ENCODE peak calls at places on chromosomes 16 and 17, in seven cellular contexts. One of them, this sample, is unnamed.

GRCh38 chr17:39461911-39462641 is 790 bp downstream of the CDK12 start:
- DNase-seq in A549: no peak
- DNase-seq in NB4: peak; percentile 37
- DNase-seq in WTC11: peak; percentile 9
- DNase-seq in H1: no peak
- DNase-seq in SK-N-SH: peak; percentile 84
- DNase-seq in endothelial cell of umbilical vein: peak; percentile 56
- DNase-seq in this sample: no peak

GRCh38 chr17:75878174-75878998 is at the start of gene TRIM47:
- DNase-seq in A549: peak; percentile 75
- DNase-seq in NB4: peak; percentile 34
- DNase-seq in WTC11: peak; percentile 53
- DNase-seq in H1: no peak
- DNase-seq in SK-N-SH: peak; percentile 81
- DNase-seq in endothelial cell of umbilical vein: peak; percentile 72
- DNase-seq in this sample: no peak

GRCh38 chr16:25692307-25692706 is 548 bp downstream of the HS3ST4 start:
- DNase-seq in A549: no peak
- DNase-seq in NB4: no peak
- DNase-seq in WTC11: peak; percentile 33
- DNase-seq in H1: no peak
- DNase-seq in SK-N-SH: peak; percentile 35
- DNase-seq in endothelial cell of umbilical vein: no peak
- DNase-seq in this sample: no peak

GRCh38 chr17:76593338-76593737 is 7.7 kb upstream of the ST6GALNAC2 start:
- DNase-seq in A549: no peak
- DNase-seq in NB4: no peak
- DNase-seq in WTC11: no peak
- DNase-seq in H1: no peak
- DNase-seq in SK-N-SH: no peak
- DNase-seq in endothelial cell of umbilical vein: no peak
- DNase-seq in this sample: peak; percentile 74

GRCh38 chr17:46878055-46878454 is 26.7 kb downstream of the WNT9B start:
- DNase-seq in A549: no peak
- DNase-seq in NB4: peak; percentile 13
- DNase-seq in WTC11: no peak
- DNase-seq in H1: no peak
- DNase-seq in SK-N-SH: no peak
- DNase-seq in endothelial cell of umbilical vein: no peak
- DNase-seq in this sample: no peak

GRCh38 chr17:64306850-64307463 is 43.9 kb upstream of the TEX2 start:
- DNase-seq in A549: peak; percentile 73
- DNase-seq in NB4: peak; percentile 80
- DNase-seq in WTC11: peak; percentile 59
- DNase-seq in H1: peak; percentile 19
- DNase-seq in SK-N-SH: peak; percentile 72
- DNase-seq in endothelial cell of umbilical vein: peak; percentile 84
- DNase-seq in this sample: peak; percentile 70

GRCh38 chr17:45319239-45319703 is 2.5 kb upstream of the MAP3K14 start:
- DNase-seq in A549: peak; percentile 85
- DNase-seq in NB4: peak; percentile 35
- DNase-seq in WTC11: no peak
- DNase-seq in H1: no peak
- DNase-seq in SK-N-SH: no peak
- DNase-seq in endothelial cell of umbilical vein: no peak
- DNase-seq in this sample: peak; percentile 64

GRCh38 chr17:50268632-50269287 is 5.5 kb upstream of the TMEM92 start:
- DNase-seq in A549: no peak
- DNase-seq in NB4: no peak
- DNase-seq in WTC11: no peak
- DNase-seq in H1: no peak
- DNase-seq in SK-N-SH: no peak
- DNase-seq in endothelial cell of umbilical vein: peak; percentile 49
- DNase-seq in this sample: no peak

GRCh38 chr16:23187341-23187740 is 4.8 kb downstream of the SCNN1G start:
- DNase-seq in A549: no peak
- DNase-seq in NB4: no peak
- DNase-seq in WTC11: no peak
- DNase-seq in H1: no peak
- DNase-seq in SK-N-SH: no peak
- DNase-seq in endothelial cell of umbilical vein: no peak
- DNase-seq in this sample: no peak

GRCh38 chr16:74991593-74992403 is 6.9 kb upstream of the WDR59 start:
- DNase-seq in A549: no peak
- DNase-seq in NB4: no peak
- DNase-seq in WTC11: no peak
- DNase-seq in H1: no peak
- DNase-seq in SK-N-SH: peak; percentile 32
- DNase-seq in endothelial cell of umbilical vein: no peak
- DNase-seq in this sample: no peak

GRCh38 chr17:42895185-42895555 is 5.4 kb upstream of the G6PC1 start:
- DNase-seq in A549: peak; percentile 86
- DNase-seq in NB4: no peak
- DNase-seq in WTC11: no peak
- DNase-seq in H1: no peak
- DNase-seq in SK-N-SH: no peak
- DNase-seq in endothelial cell of umbilical vein: peak; percentile 88
- DNase-seq in this sample: peak; percentile 8

GRCh38 chr17:39979865-39980401 is 674 bp upstream of the PSMD3 start:
- DNase-seq in A549: peak; percentile 56
- DNase-seq in NB4: peak; percentile 89
- DNase-seq in WTC11: peak; percentile 31
- DNase-seq in H1: no peak
- DNase-seq in SK-N-SH: peak; percentile 67
- DNase-seq in endothelial cell of umbilical vein: no peak
- DNase-seq in this sample: no peak

GRCh38 chr17:45073414-45074070 is 12.4 kb downstream of the NMT1 start:
- DNase-seq in A549: no peak
- DNase-seq in NB4: peak; percentile 79
- DNase-seq in WTC11: no peak
- DNase-seq in H1: no peak
- DNase-seq in SK-N-SH: no peak
- DNase-seq in endothelial cell of umbilical vein: no peak
- DNase-seq in this sample: no peak

GRCh38 chr16:86477642-86478041 is 32.7 kb upstream of the FOXF1 start:
- DNase-seq in A549: no peak
- DNase-seq in NB4: no peak
- DNase-seq in WTC11: no peak
- DNase-seq in H1: no peak
- DNase-seq in SK-N-SH: no peak
- DNase-seq in endothelial cell of umbilical vein: peak; percentile 9
- DNase-seq in this sample: no peak

GRCh38 chr17:81422776-81423697 is 27.8 kb downstream of the BAHCC1 start:
- DNase-seq in A549: peak; percentile 90
- DNase-seq in NB4: peak; percentile 41
- DNase-seq in WTC11: no peak
- DNase-seq in H1: no peak
- DNase-seq in SK-N-SH: peak; percentile 86
- DNase-seq in endothelial cell of umbilical vein: peak; percentile 93
- DNase-seq in this sample: peak; percentile 68

GRCh38 chr16:87713469-87714229 is 52.1 kb downstream of the KLHDC4 start:
- DNase-seq in A549: no peak
- DNase-seq in NB4: no peak
- DNase-seq in WTC11: no peak
- DNase-seq in H1: no peak
- DNase-seq in SK-N-SH: no peak
- DNase-seq in endothelial cell of umbilical vein: no peak
- DNase-seq in this sample: no peak

DNA sequence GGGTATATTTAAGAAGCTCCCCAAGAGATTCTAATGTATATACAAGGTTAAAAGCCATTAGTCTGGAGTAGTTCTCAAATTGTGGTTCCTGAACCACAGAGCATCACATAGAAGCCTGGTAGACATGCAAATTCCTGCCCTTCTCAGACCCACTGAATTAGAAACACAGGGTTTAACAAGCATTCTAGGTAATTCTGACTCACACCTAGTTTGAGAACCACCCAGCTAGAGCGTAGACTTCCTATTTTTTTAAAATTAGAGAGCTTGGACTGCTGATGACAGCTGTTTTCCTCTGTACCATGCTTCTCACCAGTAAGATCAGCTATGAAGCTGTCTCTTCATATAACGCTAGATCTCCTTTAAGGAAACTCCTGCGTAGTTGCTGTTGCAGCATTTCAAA is 50.6 kb downstream of the HS3ST3B1 start:
- DNase-seq in A549: no peak
- DNase-seq in NB4: peak; percentile 22
- DNase-seq in WTC11: no peak
- DNase-seq in H1: no peak
- DNase-seq in SK-N-SH: no peak
- DNase-seq in endothelial cell of umbilical vein: no peak
- DNase-seq in this sample: no peak
- TF ChIP-seq MAX in A549: no peak
- TF ChIP-seq MAX in NB4: no peak
- TF ChIP-seq MAX in WTC11: no peak
- TF ChIP-seq MAX in H1: no peak
- TF ChIP-seq MAX in SK-N-SH: no peak
- TF ChIP-seq MAX in endothelial cell of umbilical vein: no peak
- TF ChIP-seq MAX in this sample: no peak

GRCh38 chr16:29844575-29845331 is 18.3 kb downstream of the CDIPT start:
- DNase-seq in A549: no peak
- DNase-seq in NB4: no peak
- DNase-seq in WTC11: no peak
- DNase-seq in H1: no peak
- DNase-seq in SK-N-SH: no peak
- DNase-seq in endothelial cell of umbilical vein: no peak
- DNase-seq in this sample: no peak
- TF ChIP-seq MAX in A549: no peak
- TF ChIP-seq MAX in NB4: no peak
- TF ChIP-seq MAX in WTC11: no peak
- TF ChIP-seq MAX in H1: no peak
- TF ChIP-seq MAX in SK-N-SH: no peak
- TF ChIP-seq MAX in endothelial cell of umbilical vein: no peak
- TF ChIP-seq MAX in this sample: no peak

DNA sequence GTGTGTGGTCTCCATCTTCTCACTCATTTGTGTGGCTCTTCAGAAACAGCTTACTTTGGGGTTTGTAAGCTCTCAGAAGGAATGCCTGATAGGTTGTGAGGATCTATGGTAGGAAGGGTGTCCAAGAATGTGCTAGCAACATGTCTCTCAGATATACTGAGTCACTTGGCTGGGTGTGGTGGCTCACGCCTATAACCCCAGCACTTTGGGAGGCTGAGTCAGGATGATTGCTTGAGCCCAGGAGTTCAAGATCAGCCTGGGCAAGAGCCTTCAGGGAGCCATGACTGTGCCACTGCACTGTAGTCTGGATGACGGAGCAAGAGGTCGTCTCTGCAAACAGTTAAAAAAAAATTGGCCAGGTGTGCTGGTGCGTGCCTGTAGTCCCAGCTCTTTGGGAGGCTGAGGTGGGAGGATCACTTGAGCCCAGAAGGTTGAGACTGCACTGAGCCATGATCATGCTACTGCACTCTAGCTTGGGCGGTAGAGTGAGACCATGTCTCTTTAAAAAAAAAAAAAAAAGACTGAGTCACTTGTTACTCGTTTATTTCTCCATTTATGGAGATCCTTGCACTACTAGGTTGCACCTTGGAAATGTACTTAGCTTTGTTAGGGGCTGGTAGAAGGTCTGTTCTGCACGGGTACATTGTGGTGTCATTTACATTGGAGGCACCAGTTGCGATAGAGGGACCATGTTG is 232.0 kb downstream of the SNX29 start:
- DNase-seq in A549: no peak
- DNase-seq in NB4: no peak
- DNase-seq in WTC11: no peak
- DNase-seq in H1: no peak
- DNase-seq in SK-N-SH: no peak
- DNase-seq in endothelial cell of umbilical vein: no peak
- DNase-seq in this sample: no peak
- TF ChIP-seq MAX in A549: no peak
- TF ChIP-seq MAX in NB4: no peak
- TF ChIP-seq MAX in WTC11: no peak
- TF ChIP-seq MAX in H1: no peak
- TF ChIP-seq MAX in SK-N-SH: no peak
- TF ChIP-seq MAX in endothelial cell of umbilical vein: no peak
- TF ChIP-seq MAX in this sample: no peak

GRCh38 chr16:27679899-27680298 is 130.0 kb downstream of the KATNIP start:
- DNase-seq in A549: no peak
- DNase-seq in NB4: no peak
- DNase-seq in WTC11: no peak
- DNase-seq in H1: no peak
- DNase-seq in SK-N-SH: no peak
- DNase-seq in endothelial cell of umbilical vein: no peak
- DNase-seq in this sample: no peak

GRCh38 chr16:27677300-27677699 is 127.4 kb downstream of the KATNIP start:
- DNase-seq in A549: peak; percentile 14
- DNase-seq in NB4: no peak
- DNase-seq in WTC11: no peak
- DNase-seq in H1: no peak
- DNase-seq in SK-N-SH: no peak
- DNase-seq in endothelial cell of umbilical vein: peak; percentile 43
- DNase-seq in this sample: no peak

GRCh38 chr16:27678955-27679354 is 129.0 kb downstream of the KATNIP start:
- DNase-seq in A549: no peak
- DNase-seq in NB4: no peak
- DNase-seq in WTC11: no peak
- DNase-seq in H1: no peak
- DNase-seq in SK-N-SH: no peak
- DNase-seq in endothelial cell of umbilical vein: no peak
- DNase-seq in this sample: no peak

GRCh38 chr16:27681681-27682080 is 131.7 kb downstream of the KATNIP start:
- DNase-seq in A549: no peak
- DNase-seq in NB4: no peak
- DNase-seq in WTC11: no peak
- DNase-seq in H1: no peak
- DNase-seq in SK-N-SH: no peak
- DNase-seq in endothelial cell of umbilical vein: no peak
- DNase-seq in this sample: no peak

GRCh38 chr16:27676807-27677206 is 126.9 kb downstream of the KATNIP start:
- DNase-seq in A549: no peak
- DNase-seq in NB4: no peak
- DNase-seq in WTC11: no peak
- DNase-seq in H1: no peak
- DNase-seq in SK-N-SH: no peak
- DNase-seq in endothelial cell of umbilical vein: no peak
- DNase-seq in this sample: no peak
- TF ChIP-seq MAX in A549: no peak
- TF ChIP-seq MAX in NB4: no peak
- TF ChIP-seq MAX in WTC11: no peak
- TF ChIP-seq MAX in H1: no peak
- TF ChIP-seq MAX in SK-N-SH: no peak
- TF ChIP-seq MAX in endothelial cell of umbilical vein: no peak
- TF ChIP-seq MAX in this sample: no peak

DNA sequence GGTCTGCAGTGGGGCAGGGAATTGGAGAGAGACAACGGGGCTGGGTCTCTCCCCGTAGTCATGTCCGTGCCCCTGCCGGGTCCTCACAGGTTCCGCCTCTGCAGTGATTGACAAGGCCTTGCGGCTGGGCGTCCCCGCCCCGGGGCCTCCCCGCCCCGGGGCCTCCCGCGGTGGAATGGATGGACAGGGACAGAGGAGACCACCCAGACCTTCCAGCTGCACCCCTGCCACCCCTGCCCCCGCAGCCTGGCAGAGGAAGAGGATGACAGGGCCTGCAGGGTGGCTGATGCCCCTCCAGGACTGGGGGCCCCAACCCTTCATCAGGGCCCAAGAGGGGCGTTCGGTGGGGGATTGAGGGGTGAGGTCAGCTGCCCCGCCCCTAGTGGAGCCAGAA is 216.4 kb upstream of the CIBAR2 start:
- DNase-seq in A549: no peak
- DNase-seq in NB4: no peak
- DNase-seq in WTC11: peak; percentile 77
- DNase-seq in H1: no peak
- DNase-seq in SK-N-SH: no peak
- DNase-seq in endothelial cell of umbilical vein: no peak
- DNase-seq in this sample: no peak
- TF ChIP-seq MAX in A549: no peak
- TF ChIP-seq MAX in NB4: no peak
- TF ChIP-seq MAX in WTC11: no peak
- TF ChIP-seq MAX in H1: no peak
- TF ChIP-seq MAX in SK-N-SH: no peak
- TF ChIP-seq MAX in endothelial cell of umbilical vein: no peak
- TF ChIP-seq MAX in this sample: no peak

GRCh38 chr17:35087731-35088646 is 24.5 kb upstream of the RFFL start:
- DNase-seq in A549: no peak
- DNase-seq in NB4: peak; percentile 77
- DNase-seq in WTC11: peak; percentile 50
- DNase-seq in H1: no peak
- DNase-seq in SK-N-SH: peak; percentile 69
- DNase-seq in endothelial cell of umbilical vein: peak; percentile 72
- DNase-seq in this sample: no peak
- TF ChIP-seq MAX in A549: peak; percentile 58
- TF ChIP-seq MAX in NB4: peak; percentile 19
- TF ChIP-seq MAX in WTC11: no peak
- TF ChIP-seq MAX in H1: no peak
- TF ChIP-seq MAX in SK-N-SH: peak; percentile 7
- TF ChIP-seq MAX in endothelial cell of umbilical vein: no peak
- TF ChIP-seq MAX in this sample: peak; percentile 43

This sample was measured in HCT116.